ENCODE peak calls at places on chromosomes 1 and 21, in eight cellular contexts. P, M, N, O, X, I, Y and W are unnamed samples.

GRCh38 chr21:34845521-34846213 is 176.9 kb downstream of the CLIC6 start:
- DNase-seq in N (peak), M (no peak), I (no peak), X (peak), O (no peak), Y (peak), P (no peak), W (no peak)

GRCh38 chr1:203281033-203281432 is 24.3 kb upstream of the BTG2 start:
- DNase-seq in P (no peak), I (no peak), X (no peak), M (no peak), O (no peak), Y (no peak), N (no peak), W (no peak)

GRCh38 chr1:241972703-241973375 is 15.3 kb downstream of the BECN2 start:
- DNase-seq in O (no peak), M (no peak), Y (peak), I (peak), N (peak), P (peak), X (peak), W (peak)

GRCh38 chr1:94878329-94878728 is 48.6 kb downstream of the CNN3 start:
- DNase-seq in N (no peak), Y (no peak), O (no peak), I (no peak), X (no peak), M (no peak), P (no peak), W (no peak)

GRCh38 chr1:6448749-6449631 is 17.0 kb downstream of the TNFRSF25 start:
- DNase-seq in O (no peak), N (no peak), Y (no peak), I (peak), P (peak), M (no peak), X (no peak), W (peak)

GRCh38 chr21:44433791-44434567 is 21.3 kb upstream of the LRRC3 start:
- DNase-seq in I (no peak), P (no peak), N (no peak), O (no peak), Y (no peak), M (no peak), X (no peak), W (peak)

GRCh38 chr1:194067772-194068171 is 881.4 kb upstream of the B3GALT2 start:
- DNase-seq in Y (no peak), I (no peak), X (no peak), M (no peak), N (no peak), P (no peak), O (no peak), W (no peak)

GRCh38 chr1:99648107-99648506 is 2.2 kb downstream of the PALMD start:
- DNase-seq in X (peak), I (no peak), O (no peak), Y (no peak), P (no peak), M (no peak), N (no peak), W (no peak)

GRCh38 chr1:178534137-178534868 is 21.4 kb downstream of the TEX35 start:
- DNase-seq in M (no peak), P (no peak), O (no peak), I (no peak), X (no peak), Y (no peak), N (no peak), W (no peak)

GRCh38 chr1:84913025-84913892 is 20.3 kb upstream of the LPAR3 start:
- DNase-seq in P (peak), N (peak), Y (no peak), I (no peak), O (no peak), M (no peak), X (peak), W (no peak)

GRCh38 chr1:224168859-224169380 is 14.1 kb upstream of the DEGS1 start:
- DNase-seq in N (peak), P (no peak), M (no peak), X (peak), O (no peak), I (no peak), Y (peak), W (no peak)

GRCh38 chr1:91799863-91800262 is 86.1 kb downstream of the TGFBR3 start:
- DNase-seq in M (no peak), N (no peak), O (no peak), Y (no peak), I (no peak), X (no peak), P (no peak), W (no peak)

GRCh38 chr1:56709269-56709880 is 64.3 kb downstream of the PRKAA2 start:
- DNase-seq in X (peak), M (no peak), Y (peak), P (peak), I (peak), O (no peak), N (peak), W (no peak)

GRCh38 chr1:162906485-162906884 is 45.5 kb upstream of the CCDC190 start:
- DNase-seq in P (no peak), M (no peak), O (no peak), I (no peak), X (no peak), N (no peak), Y (no peak), W (no peak)

GRCh38 chr1:169118227-169118626 is 11.7 kb downstream of the ATP1B1 start:
- DNase-seq in I (no peak), N (no peak), M (no peak), X (no peak), P (no peak), Y (no peak), O (no peak), W (no peak)

GRCh38 chr1:202323731-202324130 is 18.0 kb downstream of the UBE2T start:
- DNase-seq in I (no peak), O (no peak), X (no peak), Y (no peak), N (no peak), P (no peak), M (no peak), W (no peak)

GRCh38 chr21:32771134-32771523 is 426 bp downstream of the PAXBP1 start:
- DNase-seq in Y (peak), P (no peak), O (no peak), I (peak), M (no peak), X (peak), N (peak), W (peak)

GRCh38 chr1:15952317-15953258 is 23.3 kb downstream of the ZBTB17 start:
- DNase-seq in X (peak), I (no peak), O (no peak), N (peak), M (no peak), P (no peak), Y (no peak), W (no peak)

GRCh38 chr1:87942165-87942564 is 613.5 kb downstream of the LMO4 start:
- DNase-seq in N (peak), Y (peak), P (no peak), M (no peak), I (no peak), O (no peak), X (peak), W (no peak)

GRCh38 chr1:165073402-165074007 is 283.0 kb downstream of the LMX1A start:
- DNase-seq in O (no peak), P (peak), I (peak), X (peak), M (no peak), Y (peak), N (peak), W (no peak)

GRCh38 chr1:175864183-175864582 is 120.8 kb upstream of the TNR start:
- DNase-seq in O (no peak), X (no peak), N (no peak), P (no peak), I (no peak), M (no peak), Y (no peak), W (no peak)

GRCh38 chr1:224528900-224529299 is 87.2 kb upstream of the CNIH3 start:
- DNase-seq in I (no peak), P (no peak), Y (no peak), N (peak), M (no peak), X (peak), O (no peak), W (no peak)

GRCh38 chr1:10778640-10779039 is 17.8 kb downstream of the CASZ1 start:
- DNase-seq in Y (no peak), P (no peak), N (no peak), X (no peak), M (no peak), O (no peak), I (no peak), W (no peak)

GRCh38 chr21:44540741-44541288 is 820 bp upstream of the KRTAP10-1 start:
- DNase-seq in Y (no peak), X (no peak), I (no peak), M (no peak), N (no peak), P (no peak), O (no peak), W (no peak)

GRCh38 chr1:20343149-20343936 is 52.7 kb downstream of the VWA5B1 start:
- DNase-seq in X (no peak), Y (no peak), M (peak), N (no peak), P (no peak), O (no peak), I (peak), W (peak)

GRCh38 chr1:228367798-228368791 is 38.5 kb downstream of the TRIM11 start:
- DNase-seq in I (no peak), X (no peak), P (peak), Y (no peak), N (no peak), O (no peak), M (no peak), W (no peak)

GRCh38 chr1:236168716-236169429 is 26.5 kb downstream of the GPR137B start:
- DNase-seq in M (no peak), N (peak), X (peak), P (peak), O (no peak), I (no peak), Y (no peak), W (no peak)

GRCh38 chr1:16111771-16112557 is 38.5 kb upstream of the FAM131C start:
- DNase-seq in M (no peak), I (no peak), P (no peak), X (peak), Y (peak), N (peak), O (no peak), W (no peak)

GRCh38 chr1:68313736-68314594 is 81.6 kb upstream of the WLS start:
- DNase-seq in M (no peak), N (no peak), X (peak), P (peak), Y (no peak), I (no peak), O (no peak), W (no peak)

GRCh38 chr1:35278886-35279554 is 10.5 kb downstream of the ZMYM4 start:
- DNase-seq in M (no peak), I (no peak), P (no peak), Y (no peak), O (no peak), X (no peak), N (no peak), W (no peak)